ENCODE peak calls at places on chromosomes 12 and 14, in five cellular contexts. B is cardiac muscle cell, G is fibroblast of the aortic adventitia, F is mucosa of descending colon, S is gastrocnemius medialis. T is an unnamed sample.

GRCh38 chr14:25351269-25351668 is 301.3 kb upstream of the STXBP6 start:
- DNase-seq in S (no peak), B (no peak), F (no peak), G (peak), T (no peak)

GRCh38 chr12:61422786-61423185 is 837.4 kb upstream of the USP15 start:
- DNase-seq in S (no peak), B (no peak), F (no peak), G (no peak), T (no peak)

GRCh38 chr14:67187826-67188225 is 1.4 kb upstream of the GARIN2 start:
- DNase-seq in S (no peak), G (peak), B (peak), F (no peak), T (no peak)

GRCh38 chr14:30221546-30221945 is 293.9 kb upstream of the PRKD1 start:
- DNase-seq in G (peak), B (no peak), S (no peak), F (no peak), T (no peak)

GRCh38 chr12:62632521-62632920 is 165.9 kb downstream of the MON2 start:
- DNase-seq in F (peak), B (peak), S (peak), G (peak), T (peak)

GRCh38 chr14:73467800-73468199 is 9.5 kb upstream of the NUMB start:
- DNase-seq in F (no peak), B (peak), S (no peak), G (no peak), T (no peak)

GRCh38 chr12:76025601-76026575 is 5.7 kb downstream of the PHLDA1 start:
- DNase-seq in G (peak), F (no peak), B (peak), S (no peak), T (no peak)

GRCh38 chr14:85087201-85087600 is 442.7 kb upstream of the FLRT2 start:
- DNase-seq in F (no peak), S (no peak), G (peak), B (no peak), T (no peak)

GRCh38 chr12:1634590-1635191 is 5.7 kb downstream of the WNT5B start:
- DNase-seq in F (peak), G (peak), B (peak), S (peak), T (peak)

GRCh38 chr14:33842299-33842698 is 108.6 kb downstream of the EGLN3 start:
- DNase-seq in F (no peak), S (no peak), B (no peak), G (no peak), T (no peak)

GRCh38 chr12:87376722-87377121 is 652.5 kb downstream of the C12orf50 start:
- DNase-seq in B (no peak), G (no peak), S (no peak), F (no peak), T (no peak)

GRCh38 chr12:45637706-45638105 is 91.8 kb upstream of the ARID2 start:
- DNase-seq in S (no peak), F (no peak), G (peak), B (peak), T (no peak)

GRCh38 chr12:28457785-28458184 is 267.5 kb downstream of the CCDC91 start:
- DNase-seq in G (no peak), F (no peak), B (no peak), S (no peak), T (no peak)

GRCh38 chr12:34301251-34302130 is 279.2 kb downstream of the ALG10 start:
- DNase-seq in B (no peak), F (peak), S (no peak), G (no peak), T (no peak)

GRCh38 chr14:50006141-50006540 is 110.2 kb downstream of the VCPKMT start:
- DNase-seq in G (no peak), B (no peak), S (no peak), F (no peak), T (no peak)

GRCh38 chr12:104456950-104457745 is 400 bp downstream of the CHST11 start:
- DNase-seq in S (peak), G (peak), F (peak), B (peak), T (peak)

GRCh38 chr12:63764481-63764880 is 15.2 kb upstream of the RXYLT1 start:
- DNase-seq in F (no peak), B (no peak), G (no peak), S (no peak), T (no peak)

GRCh38 chr12:109460538-109460937 is 16.6 kb downstream of the KCTD10 start:
- DNase-seq in S (no peak), F (no peak), G (no peak), B (no peak), T (no peak)

GRCh38 chr12:131331148-131331750 is 377.5 kb downstream of the ADGRD1 start:
- DNase-seq in G (no peak), S (no peak), B (no peak), F (no peak), T (no peak)

GRCh38 chr12:10331642-10332239 is 24.1 kb downstream of the KLRD1 start:
- DNase-seq in S (no peak), F (no peak), G (peak), B (peak), T (no peak)

GRCh38 chr12:14986449-14986848 is 13.6 kb downstream of the PDE6H start:
- DNase-seq in F (no peak), G (no peak), S (no peak), B (no peak), T (no peak)

GRCh38 chr12:49796606-49797451 is 31.4 kb downstream of the NCKAP5L start:
- DNase-seq in G (no peak), S (no peak), B (no peak), F (no peak), T (no peak)

GRCh38 chr14:68039593-68039992 is 220.0 kb downstream of the RAD51B start:
- DNase-seq in G (no peak), B (no peak), S (no peak), F (no peak), T (no peak)

GRCh38 chr14:30317729-30318128 is 241.2 kb upstream of the G2E3 start:
- DNase-seq in F (no peak), B (no peak), G (no peak), S (no peak), T (no peak)

GRCh38 chr14:39266589-39266870 is 32.8 kb downstream of the MIA2 start:
- DNase-seq in F (peak), S (no peak), B (no peak), G (peak), T (no peak)

GRCh38 chr14:94426526-94426925 is 26.1 kb downstream of the SERPINA11 start:
- DNase-seq in S (no peak), B (no peak), F (no peak), G (no peak), T (no peak)

GRCh38 chr12:64475518-64475917 is 23.6 kb downstream of the TBK1 start:
- DNase-seq in G (no peak), S (no peak), B (no peak), F (no peak), T (no peak)

GRCh38 chr14:59275668-59276067 is 87.2 kb downstream of the DAAM1 start:
- DNase-seq in G (peak), B (peak), S (no peak), F (no peak), T (no peak)

GRCh38 chr12:122979001-122979907 is 1.2 kb upstream of the ARL6IP4 start:
- DNase-seq in G (no peak), F (peak), B (no peak), S (no peak), T (peak)

DNA sequence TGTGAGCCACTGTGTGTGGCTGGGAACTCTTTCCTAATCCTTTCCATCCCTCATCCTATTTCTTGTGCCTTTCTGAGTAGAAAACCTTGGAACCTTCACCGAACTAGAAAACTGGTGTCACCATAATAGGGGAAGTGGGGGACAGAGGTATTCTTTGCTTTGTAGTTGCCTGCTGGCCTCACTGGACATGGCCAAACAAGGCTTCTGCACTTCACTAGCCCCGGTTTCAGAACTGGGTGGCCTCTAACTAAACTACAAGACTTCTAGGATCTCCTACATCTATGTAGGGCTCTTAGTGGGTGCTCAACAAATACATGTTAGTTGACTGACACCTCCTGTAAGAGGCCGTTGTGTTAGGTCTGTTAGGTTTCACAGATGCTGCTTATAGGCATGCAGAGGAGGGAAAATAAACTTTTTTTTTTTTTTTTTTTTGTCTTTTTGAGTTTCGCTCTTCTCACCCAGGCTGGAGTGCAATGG is 597 bp upstream of the CIROP start:
- DNase-seq in B (no peak), S (no peak), F (no peak), G (no peak), T (no peak)
- TF ChIP-seq CTCF in B (no peak), S (no peak), F (no peak), G (no peak), T (no peak)

GRCh38 chr14:89489796-89490506 is 72.9 kb upstream of the FOXN3 start:
- DNase-seq in G (peak), B (peak), S (peak), F (no peak), T (no peak)

GRCh38 chr14:89491701-89492381 is 74.8 kb upstream of the FOXN3 start:
- DNase-seq in G (no peak), B (peak), F (no peak), S (no peak), T (no peak)

GRCh38 chr14:89495718-89496117 is 78.7 kb upstream of the FOXN3 start:
- DNase-seq in G (no peak), B (no peak), S (no peak), F (no peak), T (no peak)

GRCh38 chr14:89493406-89493805 is 76.4 kb upstream of the FOXN3 start:
- DNase-seq in B (no peak), F (no peak), G (no peak), S (no peak), T (no peak)

DNA sequence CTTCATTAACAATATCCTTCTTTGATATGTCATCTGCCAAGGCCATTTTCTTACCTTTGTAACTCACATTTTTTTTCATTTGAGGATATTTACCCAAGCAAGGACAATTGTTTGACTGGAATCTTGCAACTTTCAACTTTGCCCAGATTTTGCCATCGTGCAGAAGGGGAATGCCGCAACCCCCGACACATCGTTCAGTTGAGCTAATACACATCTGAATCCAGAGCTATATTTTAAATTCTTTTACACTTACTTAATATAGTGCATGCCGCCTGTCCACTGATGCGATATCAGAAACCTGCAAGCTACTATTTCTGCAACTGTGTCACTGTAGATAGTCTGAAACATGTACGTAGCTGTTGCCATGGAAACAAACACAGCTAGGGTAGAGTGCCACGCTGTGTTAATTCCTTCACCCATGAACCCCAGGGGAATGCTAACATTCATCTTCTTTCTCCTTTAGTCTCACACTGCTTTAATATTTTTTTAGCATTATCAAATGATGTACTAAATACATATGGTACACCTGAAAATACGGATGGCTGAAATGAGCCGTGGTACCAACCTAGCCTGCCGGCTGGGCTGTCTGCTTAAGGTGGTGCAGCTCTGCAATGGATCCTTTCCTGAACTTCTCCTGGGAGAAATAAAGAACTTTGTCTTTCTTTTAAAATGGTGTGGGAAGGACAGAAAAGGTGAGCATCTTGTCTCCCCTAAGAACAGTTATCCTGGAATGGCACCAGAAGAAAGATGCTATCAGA is 77.0 kb upstream of the FOXN3 start:
- DNase-seq in G (no peak), S (no peak), B (peak), F (no peak), T (no peak)
- H3K4me3 ChIP-seq in G (no peak), S (no peak), B (no peak), F (no peak), T (no peak)

GRCh38 chr12:57524814-57525614 is 2.4 kb downstream of the MBD6 start:
- DNase-seq in G (no peak), F (no peak), B (no peak), S (no peak), T (no peak)

GRCh38 chr12:57522019-57522886 is at the start of gene MBD6:
- DNase-seq in B (peak), G (peak), F (peak), S (peak), T (peak)

GRCh38 chr12:57521475-57522018 is 1.1 kb upstream of the MBD6 start:
- DNase-seq in G (no peak), S (peak), B (peak), F (peak), T (peak)

GRCh38 chr12:57523706-57524614 is 1.3 kb downstream of the MBD6 start:
- DNase-seq in F (no peak), S (no peak), B (no peak), G (peak), T (no peak)

DNA sequence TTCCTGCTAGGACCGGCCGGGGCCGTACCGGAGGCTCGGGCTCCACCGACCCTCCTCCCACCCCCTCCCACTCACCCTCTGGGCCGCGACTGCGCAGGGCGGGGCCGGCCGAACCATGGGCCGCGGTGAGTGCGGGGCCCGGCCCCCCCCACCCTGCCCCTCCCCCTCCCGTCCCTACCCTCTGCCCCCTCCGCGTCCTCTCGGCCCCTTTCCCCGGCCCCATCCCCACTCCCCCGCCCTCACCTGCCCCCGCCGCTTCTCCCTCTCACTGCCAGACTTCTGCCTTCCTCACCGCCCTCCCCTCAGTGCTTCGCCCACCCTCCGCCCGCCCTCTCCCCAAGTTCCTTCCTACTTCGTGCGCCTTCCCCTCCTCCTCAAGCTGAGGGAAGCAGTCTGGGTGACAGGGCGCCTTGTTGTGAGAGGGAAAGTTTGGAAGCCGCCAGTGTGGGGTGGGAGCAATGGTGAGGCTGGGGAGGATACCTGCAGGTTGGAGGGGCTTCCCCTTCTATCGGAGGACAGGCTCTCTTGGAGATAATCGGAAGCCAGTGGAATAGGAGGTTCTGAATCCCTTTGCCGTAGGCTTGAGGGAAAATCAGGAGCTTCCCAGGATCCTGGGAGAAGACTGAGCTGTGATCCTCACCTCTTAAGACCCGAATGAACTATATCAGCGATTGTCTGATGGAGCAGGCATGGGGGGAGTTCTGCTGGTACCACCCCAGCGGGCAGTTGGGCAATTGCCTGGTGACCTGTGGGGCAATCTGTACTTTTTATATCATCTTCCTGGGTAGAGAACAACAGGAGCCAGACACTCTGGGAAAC is 472 bp downstream of the MBD6 start:
- DNase-seq in B (peak), G (peak), F (peak), S (peak), T (peak)
- TF ChIP-seq CTCF in B (no peak), G (no peak), F (no peak), S (no peak), T (no peak)

GRCh38 chr14:102510616-102511520 is 1.3 kb upstream of the ANKRD9 start:
- DNase-seq in G (no peak), F (peak), B (peak), S (peak), T (peak)
- H3K4me3 ChIP-seq in G (no peak), F (no peak), B (peak), S (peak), T (no peak)

GRCh38 chr12:13193403-13194100 is 3.0 kb upstream of the EMP1 start:
- DNase-seq in S (no peak), G (no peak), F (no peak), B (no peak), T (no peak)
- TF ChIP-seq CTCF in S (no peak), G (peak), F (no peak), B (no peak), T (no peak)

T was measured in BE2C.